ENCODE peak calls at places on chromosomes 5 and 9, in eight cellular contexts. D is GM23338; M is lung; C is CD8-positive, alpha-beta memory T cell; E is cardiac muscle cell; T is fibroblast of the aortic adventitia; R is mucosa of descending colon; G is GM12865. P is an unnamed sample.

GRCh38 chr5:134567651-134568338 is 42.3 kb downstream of the JADE2 start:
- DNase-seq in E (no peak), D (no peak), T (peak), G (no peak), R (peak), C (no peak), M (peak), P (no peak)

GRCh38 chr5:135211791-135212190 is 177.8 kb upstream of the PITX1 start:
- DNase-seq in C (no peak), E (no peak), M (no peak), R (no peak), T (peak), G (no peak), D (no peak), P (no peak)

GRCh38 chr5:79236364-79236969 is 536 bp downstream of the JMY start:
- DNase-seq in M (no peak), D (peak), T (no peak), E (peak), C (peak), G (peak), R (peak), P (no peak)

GRCh38 chr5:160542281-160542680 is 120.6 kb downstream of the PTTG1 start:
- DNase-seq in R (no peak), G (no peak), T (no peak), C (no peak), D (no peak), E (no peak), M (no peak), P (no peak)

GRCh38 chr5:3809455-3809854 is 213.8 kb downstream of the IRX1 start:
- DNase-seq in G (no peak), C (no peak), D (no peak), T (no peak), R (no peak), M (no peak), E (no peak), P (no peak)

GRCh38 chr9:109568089-109568488 is 70.0 kb upstream of the PTPN3 start:
- DNase-seq in E (no peak), G (no peak), R (no peak), M (no peak), C (no peak), D (no peak), T (no peak), P (no peak)

GRCh38 chr5:82405166-82405565 is 127.0 kb upstream of the RPS23 start:
- DNase-seq in C (no peak), G (no peak), D (no peak), M (no peak), T (peak), R (no peak), E (no peak), P (no peak)

GRCh38 chr9:96618209-96619108 is 1.2 kb downstream of the CDC14B start:
- DNase-seq in G (no peak), R (peak), C (no peak), M (no peak), D (peak), T (peak), E (peak), P (peak)

GRCh38 chr9:122088880-122089567 is 4.1 kb downstream of the TTLL11 start:
- DNase-seq in C (no peak), R (no peak), G (no peak), M (no peak), E (no peak), T (no peak), D (no peak), P (peak)

GRCh38 chr9:17613723-17614122 is 34.9 kb downstream of the SH3GL2 start:
- DNase-seq in G (no peak), C (no peak), T (peak), R (no peak), E (no peak), D (no peak), M (no peak), P (no peak)

GRCh38 chr5:73280386-73280785 is 107.4 kb downstream of the TMEM174 start:
- DNase-seq in D (no peak), E (no peak), T (no peak), G (peak), M (peak), C (no peak), R (no peak), P (no peak)

GRCh38 chr9:14322211-14323082 is 8.5 kb upstream of the NFIB start:
- DNase-seq in R (peak), E (peak), T (peak), M (peak), D (peak), C (peak), G (peak), P (peak)

GRCh38 chr5:174571662-174572397 is 152.6 kb upstream of the MSX2 start:
- DNase-seq in C (no peak), G (no peak), M (peak), D (peak), R (peak), T (peak), E (peak), P (peak)

GRCh38 chr5:168877132-168877895 is 298.1 kb upstream of the PANK3 start:
- DNase-seq in E (no peak), R (no peak), M (no peak), G (no peak), T (no peak), D (no peak), C (no peak), P (no peak)

GRCh38 chr5:156240414-156240813 is 86.5 kb upstream of the SGCD start:
- DNase-seq in C (no peak), T (no peak), R (no peak), E (no peak), G (peak), D (no peak), M (no peak), P (no peak)

GRCh38 chr5:96336351-96336985 is 96.6 kb downstream of the PCSK1 start:
- DNase-seq in C (peak), D (peak), M (peak), R (peak), T (peak), E (peak), G (peak), P (peak)

GRCh38 chr9:5043381-5043780 is 58.3 kb downstream of the JAK2 start:
- DNase-seq in C (no peak), E (no peak), T (peak), R (no peak), M (no peak), G (no peak), D (no peak), P (no peak)

GRCh38 chr9:76162751-76163500 is 231.3 kb downstream of the RFK start:
- DNase-seq in G (no peak), E (peak), T (peak), D (no peak), R (no peak), C (no peak), M (no peak), P (no peak)

GRCh38 chr5:29588276-29588675 is 1605.2 kb upstream of the CDH6 start:
- DNase-seq in D (no peak), M (no peak), E (no peak), G (no peak), R (no peak), T (no peak), C (no peak), P (no peak)

GRCh38 chr5:170251462-170251861 is 18.7 kb downstream of the C5orf58 start:
- DNase-seq in T (no peak), R (no peak), M (no peak), C (no peak), E (no peak), G (no peak), D (no peak), P (peak)

GRCh38 chr5:138282918-138283742 is 8.7 kb upstream of the GFRA3 start:
- DNase-seq in C (no peak), M (peak), R (peak), T (peak), E (peak), G (peak), D (peak), P (peak)

GRCh38 chr5:175343292-175343691 is 100.7 kb downstream of the DRD1 start:
- DNase-seq in R (no peak), T (peak), M (no peak), G (no peak), D (no peak), E (no peak), C (no peak), P (no peak)

GRCh38 chr5:90020575-90021535 is 388.7 kb downstream of the CETN3 start:
- DNase-seq in D (no peak), T (peak), M (no peak), R (no peak), C (no peak), G (peak), E (no peak), P (no peak)

GRCh38 chr5:95283761-95284511 is 958 bp downstream of the MCTP1 start:
- DNase-seq in E (peak), D (peak), R (peak), G (peak), C (no peak), M (peak), T (no peak), P (no peak)

GRCh38 chr5:135577421-135577820 is 1.4 kb downstream of the CXCL14 start:
- DNase-seq in T (no peak), M (no peak), R (no peak), E (no peak), D (peak), C (no peak), G (no peak), P (no peak)

GRCh38 chr5:93874080-93874479 is 132.7 kb upstream of the POU5F2 start:
- DNase-seq in D (peak), G (peak), C (no peak), T (peak), M (no peak), R (no peak), E (no peak), P (no peak)

GRCh38 chr9:96232539-96233241 is 69.3 kb downstream of the HSD17B3 start:
- DNase-seq in D (peak), T (peak), C (no peak), R (peak), G (peak), M (no peak), E (peak), P (no peak)

GRCh38 chr9:137299938-137300337 is 2.1 kb downstream of the NRARP start:
- DNase-seq in T (no peak), M (no peak), C (no peak), D (peak), G (no peak), R (peak), E (peak), P (no peak)

GRCh38 chr5:1037671-1038416 is 29.2 kb downstream of the NKD2 start:
- DNase-seq in R (no peak), E (no peak), C (no peak), T (no peak), G (no peak), D (no peak), M (no peak), P (no peak)

GRCh38 chr5:106827061-106827460 is 843.7 kb downstream of the EFNA5 start:
- DNase-seq in D (no peak), G (no peak), C (no peak), R (no peak), E (no peak), M (no peak), T (no peak), P (no peak)

GRCh38 chr5:126594676-126595485 is at the start of gene ALDH7A1:
- DNase-seq in R (peak), D (peak), M (peak), G (peak), E (peak), C (no peak), T (peak), P (no peak)

GRCh38 chr5:126591549-126591948 is 3.5 kb downstream of the ALDH7A1 start:
- DNase-seq in C (no peak), E (no peak), M (no peak), D (peak), T (no peak), G (no peak), R (no peak), P (no peak)

GRCh38 chr5:126597156-126597555 is 2.1 kb upstream of the ALDH7A1 start:
- DNase-seq in C (no peak), G (no peak), D (no peak), E (no peak), R (no peak), T (peak), M (no peak), P (no peak)

GRCh38 chr5:126595486-126596083 is 566 bp upstream of the ALDH7A1 start:
- DNase-seq in G (no peak), D (no peak), T (no peak), M (no peak), E (no peak), R (no peak), C (no peak), P (no peak)

DNA sequence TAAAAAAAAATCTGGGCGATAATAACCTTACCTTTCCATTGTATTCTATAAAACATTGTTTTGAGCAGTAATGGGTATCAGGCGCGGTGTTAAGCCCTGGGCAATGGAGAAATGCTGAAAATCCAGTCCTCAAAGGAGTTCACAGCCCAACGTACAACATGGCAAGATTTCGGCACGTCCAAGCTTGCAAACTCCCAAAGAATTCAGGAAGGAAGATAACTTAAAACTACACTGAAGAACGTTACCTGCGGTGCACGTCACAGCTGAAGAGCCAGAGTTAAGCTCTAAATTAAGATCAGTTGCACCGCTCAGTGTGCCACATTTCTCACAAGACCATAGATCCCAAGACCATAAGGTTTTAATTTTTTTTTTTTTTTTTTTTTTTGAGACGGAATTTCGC is 942 bp downstream of the ALDH7A1 start:
- DNase-seq in G (no peak), R (no peak), T (peak), C (no peak), D (peak), M (no peak), E (peak), P (no peak)
- H3K4me3 ChIP-seq in G (peak), R (peak), T (peak), C (no peak), D (peak), M (peak), E (peak), P (no peak)

GRCh38 chr5:172860520-172861443 is 26.7 kb downstream of the ERGIC1 start:
- DNase-seq in E (no peak), G (no peak), C (no peak), T (peak), D (no peak), R (peak), M (peak), P (peak)

GRCh38 chr5:172859966-172860365 is 25.9 kb downstream of the ERGIC1 start:
- DNase-seq in D (no peak), G (no peak), R (no peak), E (no peak), T (no peak), M (peak), C (no peak), P (no peak)

GRCh38 chr5:172858511-172858989 is 24.5 kb downstream of the ERGIC1 start:
- DNase-seq in E (peak), C (no peak), M (no peak), R (peak), T (peak), D (no peak), G (no peak), P (no peak)

GRCh38 chr5:172857982-172858381 is 23.9 kb downstream of the ERGIC1 start:
- DNase-seq in G (no peak), E (no peak), D (no peak), M (no peak), T (no peak), R (no peak), C (no peak), P (no peak)

DNA sequence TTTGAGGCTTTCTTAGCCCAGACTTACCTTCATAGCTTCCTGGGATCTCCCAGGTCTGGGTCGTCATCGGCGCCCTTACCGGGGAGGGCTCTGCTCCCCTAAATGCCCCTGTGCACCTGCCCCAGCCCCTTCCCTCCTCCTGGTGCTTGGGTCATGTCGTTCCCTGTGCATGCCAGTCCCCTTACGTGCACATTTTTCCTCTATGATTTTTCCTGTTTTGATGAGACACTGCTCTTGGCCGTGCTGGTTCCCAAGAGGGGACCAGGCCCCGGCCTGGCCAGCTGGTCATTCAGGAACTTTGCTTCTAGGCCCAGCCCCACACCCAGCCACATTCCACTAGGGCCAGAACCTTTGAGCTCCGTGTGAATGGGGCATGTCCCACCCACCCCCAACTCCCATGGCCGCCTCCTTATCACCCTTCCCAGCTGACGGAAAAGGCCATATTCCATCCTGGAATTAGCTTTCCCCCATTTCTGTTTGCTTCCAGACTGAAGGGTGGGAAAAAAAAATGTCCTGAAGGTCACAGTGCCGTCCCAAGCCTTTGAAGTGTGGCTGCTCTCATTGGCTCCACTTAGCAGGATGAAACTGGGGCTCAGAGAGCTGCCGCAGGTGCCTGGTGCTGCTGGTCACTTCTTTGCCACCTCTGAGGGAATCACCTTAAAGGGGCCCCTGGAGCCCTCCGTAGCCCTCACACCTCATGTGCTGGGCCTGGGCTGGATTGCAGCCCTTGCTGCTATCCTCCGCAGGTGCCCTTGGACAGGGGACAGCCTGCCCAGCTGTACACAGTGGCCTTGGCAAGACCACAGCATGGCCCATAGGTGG is 25.1 kb downstream of the ERGIC1 start:
- DNase-seq in R (peak), G (no peak), E (peak), C (no peak), T (peak), D (no peak), M (peak), P (no peak)
- H3K4me3 ChIP-seq in R (no peak), G (no peak), E (no peak), C (no peak), T (no peak), D (no peak), M (no peak), P (no peak)

GRCh38 chr5:27472875-27473274 is 434.5 kb upstream of the CDH9 start:
- DNase-seq in E (no peak), M (no peak), G (peak), D (peak), T (no peak), R (no peak), C (no peak), P (no peak)

GRCh38 chr5:27475063-27475462 is 436.7 kb upstream of the CDH9 start:
- DNase-seq in E (no peak), C (no peak), D (no peak), G (no peak), T (no peak), R (no peak), M (no peak), P (no peak)

GRCh38 chr5:27474395-27474794 is 436.0 kb upstream of the CDH9 start:
- DNase-seq in C (no peak), M (no peak), D (no peak), E (no peak), R (no peak), G (no peak), T (no peak), P (no peak)

GRCh38 chr5:27473300-27474053 is 435.1 kb upstream of the CDH9 start:
- DNase-seq in G (no peak), M (no peak), T (no peak), R (no peak), E (peak), D (no peak), C (no peak), P (no peak)

DNA sequence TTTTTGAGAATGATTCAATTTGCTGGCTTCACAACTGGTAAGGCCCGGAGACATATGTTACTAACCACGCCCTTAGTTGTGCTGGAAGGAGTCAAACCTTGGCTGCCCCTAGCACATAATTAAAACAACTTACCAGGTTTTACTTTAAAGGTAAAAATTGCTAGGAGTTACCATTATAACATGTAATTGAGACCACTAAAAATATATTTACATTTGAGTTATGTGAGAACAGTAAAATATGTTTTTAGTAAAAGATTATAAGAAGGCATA is 435.6 kb upstream of the CDH9 start:
- DNase-seq in C (no peak), D (no peak), G (no peak), T (peak), R (no peak), E (no peak), M (no peak), P (no peak)
- H3K4me3 ChIP-seq in C (no peak), D (peak), G (peak), T (no peak), R (no peak), E (peak), M (no peak), P (peak)

GRCh38 chr9:86405926-86406325 is 51.7 kb upstream of the TUT7 start:
- DNase-seq in M (no peak), C (no peak), R (no peak), D (peak), T (peak), G (peak), E (no peak), P (peak)
- H3K4me3 ChIP-seq in M (no peak), C (no peak), R (no peak), D (no peak), T (no peak), G (no peak), E (no peak), P (no peak)

GRCh38 chr5:129460951-129461815 is 1.1 kb downstream of the ADAMTS19 start:
- DNase-seq in C (no peak), R (peak), M (no peak), G (peak), E (peak), D (peak), T (peak), P (no peak)
- H3K4me3 ChIP-seq in C (no peak), R (peak), M (no peak), G (no peak), E (peak), D (peak), T (peak), P (no peak)

GRCh38 chr5:16529319-16529718 is 63.7 kb upstream of the ZNF622 start:
- DNase-seq in M (no peak), R (no peak), D (no peak), T (no peak), C (no peak), E (no peak), G (no peak), P (no peak)
- H3K4me3 ChIP-seq in M (no peak), R (no peak), D (no peak), T (no peak), C (no peak), E (no peak), G (no peak), P (no peak)

GRCh38 chr9:132548971-132549649 is 33.3 kb upstream of the BARHL1 start:
- DNase-seq in D (no peak), T (no peak), G (no peak), M (no peak), R (no peak), E (no peak), C (no peak), P (no peak)

GRCh38 chr9:132551556-132551955 is 30.9 kb upstream of the BARHL1 start:
- DNase-seq in T (no peak), E (no peak), D (no peak), C (no peak), G (no peak), R (no peak), M (no peak), P (no peak)

GRCh38 chr9:132555528-132555927 is 26.9 kb upstream of the BARHL1 start:
- DNase-seq in M (no peak), E (no peak), T (no peak), G (no peak), C (no peak), D (no peak), R (no peak), P (no peak)

GRCh38 chr9:132554755-132555154 is 27.7 kb upstream of the BARHL1 start:
- DNase-seq in M (no peak), C (no peak), R (no peak), D (no peak), E (no peak), T (no peak), G (no peak), P (no peak)

DNA sequence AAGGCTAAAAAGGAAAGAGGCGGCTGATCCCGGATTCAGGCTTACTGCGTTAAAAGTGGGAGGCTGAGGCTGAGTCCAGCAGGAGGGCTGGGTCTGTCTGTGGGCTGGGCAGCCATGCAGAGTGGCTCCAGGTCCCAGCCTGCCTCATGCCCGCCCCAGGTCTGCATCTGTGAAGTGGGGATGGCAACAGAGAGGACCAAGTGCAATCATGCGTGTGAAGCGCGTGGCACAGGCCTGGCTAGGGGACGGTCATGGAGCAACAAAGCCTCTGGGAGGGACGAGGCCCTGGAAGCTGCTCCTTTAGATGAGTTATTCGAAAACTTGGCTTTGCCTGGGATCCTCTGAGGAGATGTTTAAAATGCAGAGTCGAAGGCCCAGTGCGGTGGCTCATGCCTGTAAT is 30.4 kb upstream of the BARHL1 start:
- DNase-seq in T (no peak), M (no peak), C (no peak), G (no peak), R (no peak), D (no peak), E (no peak), P (no peak)
- H3K4me3 ChIP-seq in T (no peak), M (no peak), C (no peak), G (no peak), R (no peak), D (no peak), E (no peak), P (no peak)

P was measured in LNCaP clone FGC.